ENCODE peak calls at places on chromosomes 6 and 20, in four cellular contexts. R, P, F and G are unnamed samples.

GRCh38 chr6:167567142-167568033 is 242.5 kb downstream of the TTLL2 start:
- DNase-seq in R (peak; percentile 62), P (no peak), F (peak; percentile 27), G (no peak)

GRCh38 chr6:37232430-37233017 is 25.0 kb upstream of the TBC1D22B start:
- DNase-seq in R (no peak), F (no peak), P (no peak), G (no peak)

GRCh38 chr6:111552241-111552744 is 53.4 kb downstream of the TRAF3IP2 start:
- DNase-seq in F (peak; percentile 63), P (peak; percentile 99), R (peak; percentile 92), G (peak; percentile 99)

GRCh38 chr20:32830437-32830836 is 10.7 kb downstream of the MAPRE1 start:
- DNase-seq in R (no peak), F (peak; percentile 45), P (no peak), G (no peak)

GRCh38 chr6:110541701-110542309 is 65.4 kb upstream of the SLC22A16 start:
- DNase-seq in P (no peak), R (no peak), F (no peak), G (no peak)

GRCh38 chr6:79646006-79646405 is 14.9 kb downstream of the SH3BGRL2 start:
- DNase-seq in R (no peak), F (no peak), P (no peak), G (no peak)

GRCh38 chr6:38178584-38178886 is 359.0 kb downstream of the ZFAND3 start:
- DNase-seq in F (no peak), R (no peak), P (no peak), G (no peak)

GRCh38 chr6:24228681-24229255 is 102.8 kb downstream of the NRSN1 start:
- DNase-seq in F (no peak), P (no peak), R (no peak), G (no peak)

GRCh38 chr20:50728981-50729874 is 2.2 kb upstream of the PARD6B start:
- DNase-seq in R (peak; percentile 74), F (peak; percentile 55), P (no peak), G (no peak)

GRCh38 chr6:12899080-12899815 is 182.7 kb downstream of the PHACTR1 start:
- DNase-seq in P (no peak), F (no peak), R (no peak), G (no peak)
- TF ChIP-seq CTCF in P (no peak), F (no peak), R (no peak), G (peak; percentile 10)

DNA sequence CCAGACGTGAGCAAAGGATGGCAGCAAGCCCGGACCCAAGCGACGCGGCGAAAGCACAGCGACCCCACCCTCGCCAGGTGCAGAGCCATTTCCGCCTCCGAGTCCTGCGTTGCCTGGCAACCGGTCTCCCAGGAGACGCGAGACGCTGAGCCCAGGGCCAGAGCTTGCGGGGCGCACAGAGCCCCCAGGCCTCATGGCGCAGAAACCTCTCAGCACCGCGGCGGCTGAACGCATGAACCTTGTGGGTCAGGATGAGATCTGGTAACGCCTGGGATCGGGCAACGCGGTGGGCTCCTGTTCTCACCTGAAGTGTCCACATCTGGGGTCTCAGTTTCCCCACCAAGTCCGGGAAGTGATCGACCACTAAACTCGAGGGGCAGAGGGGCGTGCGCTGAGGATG is 77.7 kb downstream of the ANKRD60 start:
- DNase-seq in F (no peak), P (no peak), R (no peak), G (no peak)
- H3K4me3 ChIP-seq in F (no peak overlapping the region), P (no peak overlapping the region), R (no peak overlapping the region), G (no peak overlapping the region)

GRCh38 chr20:20084296-20084752 is 32.0 kb downstream of the CFAP61 start:
- DNase-seq in R (peak; percentile 64), P (no peak), F (no peak), G (no peak)

GRCh38 chr20:20085071-20085470 is 32.7 kb downstream of the CFAP61 start:
- DNase-seq in F (no peak), R (peak; percentile 85), P (no peak), G (no peak)

GRCh38 chr20:20085812-20086211 is 33.5 kb downstream of the CFAP61 start:
- DNase-seq in F (peak; percentile 37), R (peak; percentile 70), P (no peak), G (no peak)

GRCh38 chr20:20079102-20079784 is 26.9 kb downstream of the CFAP61 start:
- DNase-seq in F (no peak), R (peak; percentile 55), P (no peak), G (no peak)

GRCh38 chr20:20083796-20084195 is 31.5 kb downstream of the CFAP61 start:
- DNase-seq in P (no peak), R (no peak), F (no peak), G (no peak)
- TF ChIP-seq CTCF in P (no peak), R (peak; percentile 44), F (no peak), G (peak; percentile 39)

DNA sequence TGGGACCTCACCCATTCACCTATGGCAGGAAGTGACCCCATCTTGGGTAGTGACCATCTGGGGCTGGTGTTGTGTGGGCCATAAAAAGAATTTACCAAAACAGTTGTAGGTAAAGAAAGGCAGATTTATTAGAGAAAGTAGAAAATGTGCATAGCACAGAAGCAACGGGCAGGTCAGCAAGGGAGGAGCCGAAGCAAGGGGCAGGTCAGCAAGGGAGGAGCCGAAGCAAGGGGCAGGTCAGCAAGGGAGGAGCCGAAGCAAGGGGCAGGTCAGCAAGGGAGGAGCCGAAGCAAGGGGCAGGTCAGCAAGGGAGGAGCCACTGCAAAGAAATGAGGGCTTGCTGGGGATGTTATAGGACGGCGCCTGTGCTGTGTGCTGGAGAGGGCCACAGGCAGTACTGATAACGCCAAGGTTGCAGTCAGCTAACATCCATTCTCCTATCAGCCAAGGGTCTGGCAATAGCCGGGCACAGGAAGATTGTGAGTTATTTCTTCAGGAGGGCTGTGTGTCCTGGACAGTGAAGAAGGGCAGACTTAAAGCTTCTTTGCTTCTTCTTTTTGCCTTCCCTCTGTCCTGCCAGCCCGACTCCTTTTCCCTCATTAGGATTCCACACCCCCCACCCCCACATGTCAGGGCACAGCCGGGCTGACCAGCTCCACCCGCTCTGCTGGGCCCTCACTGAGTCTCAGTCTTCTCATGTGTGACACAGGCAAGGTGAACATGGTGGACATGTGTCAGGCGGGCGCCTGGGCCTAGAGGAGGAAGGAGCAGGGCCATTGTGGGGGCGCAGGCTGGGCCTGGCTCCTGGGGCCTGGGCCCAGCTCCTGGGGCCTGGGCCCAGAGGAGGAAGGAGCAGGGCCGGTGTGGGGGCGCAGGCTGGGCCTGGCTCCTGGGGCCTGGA is 31.6 kb upstream of the CHRNA4 start:
- DNase-seq in P (no peak), F (no peak), R (no peak), G (no peak)
- H3K4me3 ChIP-seq in P (no peak overlapping the region), F (no peak overlapping the region), R (no peak overlapping the region), G (no peak overlapping the region)

GRCh38 chr20:63172726-63173125 is 43.2 kb downstream of the YTHDF1 start:
- DNase-seq in R (no peak), P (no peak), F (no peak), G (no peak)
- TF ChIP-seq CTCF in R (no peak), P (peak; percentile 38), F (no peak), G (peak; percentile 20)